ENCODE peak calls at places on chromosomes 11 and 22, in ten cellular contexts. P is CD4-positive, CD25-positive, alpha-beta regulatory T cell; E is mesenchymal stem cell; J is lower lobe of right lung; L is aorta; S is heart left ventricle; Y is neuronal stem cell; I is PC-3; A is colonic mucosa; X is tibial nerve. V is an unnamed sample.

GRCh38 chr11:27173545-27173944 is 132.9 kb downstream of the BBOX1 start:
- DNase-seq in P (no peak), E (no peak), J (no peak), L (no peak), S (no peak), Y (no peak), I (no peak), A (no peak), X (no peak), V (no peak)

GRCh38 chr11:97965849-97966646 is 1054.7 kb upstream of the CNTN5 start:
- DNase-seq in P (no peak), E (peak; percentile 93), J (no peak), L (no peak), S (no peak), Y (no peak), I (peak; percentile 82), A (no peak), X (no peak), V (no peak)

GRCh38 chr22:21448627-21449416 is 18.4 kb upstream of the TMEM191C start:
- DNase-seq in P (no peak), E (no peak), J (peak; percentile 20), L (peak; percentile 29), S (no peak), Y (no peak), I (no peak), A (no peak), X (no peak), V (no peak)

GRCh38 chr11:113952588-113952987 is 22.3 kb upstream of the HTR3A start:
- DNase-seq in P (no peak), E (no peak), J (peak; percentile 53), L (no peak), S (no peak), Y (no peak), I (no peak), A (no peak), X (no peak), V (no peak)

GRCh38 chr11:116415095-116415494 is 357.7 kb downstream of the BUD13 start:
- DNase-seq in P (no peak), E (no peak), J (no peak), L (no peak), S (no peak), Y (no peak), I (no peak), A (no peak), X (no peak), V (no peak)

GRCh38 chr11:11691296-11692141 is 69.7 kb upstream of the GALNT18 start:
- DNase-seq in P (no peak), E (no peak), J (no peak), L (no peak), S (no peak), Y (peak; percentile 67), I (no peak), A (no peak), X (no peak), V (no peak)

GRCh38 chr22:22928666-22929380 is 41.2 kb downstream of the IGLL5 start:
- DNase-seq in P (peak; percentile 15), E (no peak), J (peak; percentile 53), L (peak; percentile 61), S (peak; percentile 70), Y (no peak), I (peak; percentile 40), A (peak; percentile 28), X (no peak), V (no peak)

GRCh38 chr11:2814751-2815150 is 70.8 kb downstream of the CDKN1C start:
- DNase-seq in P (no peak), E (no peak), J (peak; percentile 21), L (peak; percentile 41), S (no peak), Y (no peak), I (no peak), A (no peak), X (no peak), V (no peak)

GRCh38 chr22:44879301-44879680 is 126.9 kb downstream of the ARHGAP8 start:
- DNase-seq in P (no peak), E (no peak), J (no peak), L (no peak), S (no peak), Y (no peak), I (no peak), A (no peak), X (no peak), V (no peak)

GRCh38 chr22:39287076-39287743 is 32.2 kb downstream of the RPL3 start:
- DNase-seq in P (no peak), E (peak; percentile 81), J (peak; percentile 71), L (peak; percentile 78), S (no peak), Y (no peak), I (no peak), A (no peak), X (no peak), V (no peak)
- H3K27ac ChIP-seq in P (no peak overlapping the region), E (peak overlapping the region; percentile 83), J (peak overlapping the region; percentile 64), L (no peak overlapping the region), S (no peak overlapping the region), Y (no peak overlapping the region), I (no peak overlapping the region), A (no peak overlapping the region), X (peak overlapping the region; percentile 65), V (no peak overlapping the region)

DNA sequence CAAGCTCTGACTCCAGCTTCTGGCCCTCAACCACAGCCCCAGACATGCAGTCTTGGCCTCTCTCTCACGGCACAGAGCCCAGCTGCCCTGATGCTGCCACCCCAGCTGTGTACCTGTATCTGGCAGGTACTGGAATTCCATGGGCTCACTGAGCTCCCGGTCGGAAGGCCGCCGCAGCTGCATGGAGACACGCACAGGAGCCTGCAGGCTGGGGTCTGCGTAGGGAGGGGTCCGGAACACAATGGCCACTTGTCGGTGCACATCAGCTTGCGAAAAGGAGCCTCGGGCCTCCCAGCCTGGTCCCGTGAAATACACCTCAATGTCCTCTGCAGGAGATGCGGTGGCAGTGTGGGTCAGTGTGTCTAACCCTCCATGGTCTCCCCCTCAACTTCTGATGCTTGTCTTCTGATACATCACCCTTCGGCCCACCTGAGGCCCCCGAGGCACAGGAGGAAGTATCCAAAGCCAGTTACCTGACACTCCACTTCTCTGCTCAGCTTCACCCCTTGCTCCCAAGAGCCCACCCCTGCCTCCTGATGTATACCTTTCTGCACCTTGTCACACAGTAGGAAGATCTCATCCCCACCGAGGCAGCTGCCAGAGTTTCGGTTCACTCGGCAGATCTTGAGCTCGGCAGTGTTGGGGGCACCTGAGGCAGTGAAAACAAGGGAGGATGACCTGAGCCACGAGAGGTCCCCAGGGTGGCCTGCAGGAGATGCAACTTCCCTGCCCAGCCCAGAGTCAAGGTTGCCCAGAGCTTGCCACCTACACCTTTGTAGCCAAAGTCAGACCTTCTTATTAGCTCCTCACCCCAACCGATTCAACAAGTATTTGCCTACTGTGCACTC is 4.3 kb downstream of the RELA start:
- DNase-seq in P (no peak), E (no peak), J (no peak), L (peak; percentile 36), S (no peak), Y (no peak), I (no peak), A (no peak), X (no peak), V (no peak)
- H3K36me3 ChIP-seq in P (peaks cover 68% of the 10 kb centered on the region), E (peaks cover 77% of the 10 kb centered on the region), J (peaks cover 84% of the 10 kb centered on the region), L (peaks cover 9% of the 10 kb centered on the region), S (peaks cover 47% of the 10 kb centered on the region), Y (peaks cover 53% of the 10 kb centered on the region), I (peaks cover 46% of the 10 kb centered on the region), A (peaks cover 16% of the 10 kb centered on the region), X (peaks cover 49% of the 10 kb centered on the region), V (peaks cover 38% of the 10 kb centered on the region)

GRCh38 chr11:95111923-95112540 is 22.4 kb downstream of the ENDOD1 start:
- DNase-seq in P (no peak), E (no peak), J (no peak), L (no peak), S (no peak), Y (no peak), I (no peak), A (no peak), X (no peak), V (no peak)
- H3K4me1 ChIP-seq in P (no peaks in the 10 kb centered on the region), E (peaks cover 14% of the 10 kb centered on the region), J (peaks cover 24% of the 10 kb centered on the region), L (peaks cover 8% of the 10 kb centered on the region), S (peaks cover 35% of the 10 kb centered on the region), Y (no peaks in the 10 kb centered on the region), I (peaks cover 23% of the 10 kb centered on the region), A (no peaks in the 10 kb centered on the region), X (peaks cover 43% of the 10 kb centered on the region), V (no peaks in the 10 kb centered on the region)

GRCh38 chr11:60951611-60951908 is 416 bp downstream of the SLC15A3 start:
- DNase-seq in P (no peak), E (no peak), J (no peak), L (no peak), S (no peak), Y (no peak), I (no peak), A (no peak), X (peak; percentile 23), V (no peak)
- H3K27ac ChIP-seq in P (no peak overlapping the region), E (no peak overlapping the region), J (peak overlapping the region; percentile 88), L (peak overlapping the region; percentile 60), S (peak overlapping the region; percentile 67), Y (no peak overlapping the region), I (no peak overlapping the region), A (peak overlapping the region; percentile 76), X (peak overlapping the region; percentile 92), V (peak overlapping the region; percentile 67)